ENCODE peak calls at places on chromosome 7, in six cellular contexts. P is IMR-90, G is heart right ventricle, N is body of pancreas, K is right atrium auricular region, T is PC-9. B is an unnamed sample. For H3K4me1, H3K27me3 and H3K36me3, the result is how much of the 10 kb centered on the place peaks cover.

GRCh38 chr7:116173051-116174028 is 37.0 kb upstream of the TES start:
- DNase-seq in N (no peak), K (no peak), P (peak), G (no peak), T (peak), B (peak)

GRCh38 chr7:116251675-116252074 is 41.3 kb downstream of the TES start:
- DNase-seq in K (no peak), P (no peak), N (no peak), T (no peak), G (no peak), B (no peak)

GRCh38 chr7:129160161-129160911 is 15.8 kb downstream of the TSPAN33 start:
- DNase-seq in K (no peak), P (no peak), T (no peak), N (peak), G (no peak), B (no peak)

GRCh38 chr7:22355620-22356009 is 1.3 kb downstream of the RAPGEF5 start:
- DNase-seq in N (no peak), T (no peak), P (no peak), G (no peak), K (no peak), B (no peak)

GRCh38 chr7:151741585-151741984 is 135.3 kb downstream of the PRKAG2 start:
- DNase-seq in P (no peak), N (no peak), T (peak), K (no peak), G (no peak), B (no peak)

GRCh38 chr7:98867271-98867701 is 2.5 kb downstream of the TMEM130 start:
- DNase-seq in N (peak), P (peak), K (no peak), T (no peak), G (no peak), B (no peak)

GRCh38 chr7:151436446-151437162 is 3.3 kb downstream of the CRYGN start:
- DNase-seq in T (no peak), K (no peak), P (peak), G (no peak), N (no peak), B (no peak)

GRCh38 chr7:18396953-18397352 is 98.6 kb upstream of the HDAC9 start:
- DNase-seq in P (no peak), G (no peak), T (no peak), K (no peak), N (no peak), B (no peak)

GRCh38 chr7:41890631-41891265 is 187.9 kb upstream of the INHBA start:
- DNase-seq in N (no peak), T (peak), G (no peak), K (no peak), P (no peak), B (no peak)

GRCh38 chr7:102404005-102404861 is 8.1 kb downstream of the PRKRIP1 start:
- DNase-seq in N (peak), T (peak), K (no peak), P (peak), G (no peak), B (no peak)

GRCh38 chr7:135716677-135717238 is 11.2 kb downstream of the SLC13A4 start:
- DNase-seq in G (no peak), K (no peak), N (no peak), P (peak), T (peak), B (no peak)

GRCh38 chr7:102426268-102427031 is 6.9 kb upstream of the ORAI2 start:
- DNase-seq in G (no peak), T (no peak), P (no peak), N (no peak), K (no peak), B (peak)

GRCh38 chr7:102874166-102874829 is 38.5 kb upstream of the LRRC17 start:
- DNase-seq in G (no peak), T (peak), N (no peak), P (peak), K (no peak), B (no peak)

GRCh38 chr7:114414151-114415053 is at the start of gene FOXP2:
- DNase-seq in G (no peak), N (no peak), K (no peak), T (no peak), P (peak), B (no peak)

GRCh38 chr7:95544174-95544573 is 52.1 kb downstream of the PDK4 start:
- DNase-seq in K (no peak), N (no peak), T (no peak), G (no peak), P (no peak), B (no peak)

GRCh38 chr7:130942211-130942964 is 208.4 kb upstream of the KLF14 start:
- DNase-seq in N (peak), K (no peak), G (no peak), P (peak), T (no peak), B (no peak)

GRCh38 chr7:52064493-52064892 is 747.9 kb upstream of the COBL start:
- DNase-seq in K (no peak), N (no peak), T (no peak), P (no peak), G (no peak), B (no peak)

GRCh38 chr7:24763303-24763901 is 6.1 kb upstream of the GSDME start:
- DNase-seq in K (no peak), T (no peak), P (no peak), N (no peak), G (no peak), B (no peak)

GRCh38 chr7:44963526-44964290 is 15.1 kb downstream of the MYO1G start:
- DNase-seq in G (no peak), T (no peak), P (no peak), K (no peak), N (no peak), B (no peak)

GRCh38 chr7:134504660-134505164 is 22.7 kb upstream of the AKR1B10 start:
- DNase-seq in N (no peak), G (no peak), P (no peak), K (no peak), T (no peak), B (no peak)

GRCh38 chr7:29038463-29038862 is 80.3 kb upstream of the TRIL start:
- DNase-seq in N (no peak), G (no peak), K (no peak), T (no peak), P (no peak), B (no peak)

GRCh38 chr7:130345106-130345505 is 490 bp downstream of the CPA5 start:
- DNase-seq in G (no peak), T (no peak), K (no peak), N (no peak), P (no peak), B (no peak)

GRCh38 chr7:27178366-27178765 is 4.2 kb upstream of the HOXA10 start:
- DNase-seq in K (no peak), N (no peak), P (no peak), T (no peak), G (no peak), B (no peak)
- H3K4me1 ChIP-seq in K (under half), N (under half), P (under half), T (under half), G (under half), B (under half)

GRCh38 chr7:132579260-132579899 is 3.1 kb upstream of the PLXNA4 start:
- DNase-seq in P (no peak), N (no peak), T (no peak), G (no peak), K (no peak), B (no peak)
- H3K27me3 ChIP-seq in P (under half), N (under half), T (half or more), G (under half), K (under half), B (under half)

GRCh38 chr7:46757006-46757405 is 824.9 kb downstream of the TNS3 start:
- DNase-seq in K (no peak), T (no peak), P (no peak), N (no peak), G (no peak), B (no peak)
- H3K36me3 ChIP-seq in K (under half), T (under half), P (under half), N (under half), G (under half), B (under half)

GRCh38 chr7:30116771-30117170 is 18.0 kb upstream of the MTURN start:
- DNase-seq in N (no peak), K (peak), P (no peak), T (no peak), G (no peak), B (no peak)
- H3K4me1 ChIP-seq in N (under half), K (under half), P (under half), T (under half), G (under half), B (under half)

GRCh38 chr7:157577061-157577460 is 240.3 kb downstream of the DNAJB6 start:
- DNase-seq in T (no peak), P (no peak), N (no peak), K (no peak), G (no peak), B (no peak)
- H3K27me3 ChIP-seq in T (half or more), P (under half), N (under half), K (under half), G (under half), B (under half)

GRCh38 chr7:87565877-87566276 is 34.8 kb downstream of the ABCB1 start:
- DNase-seq in K (no peak), N (no peak), G (no peak), P (no peak), T (no peak), B (no peak)
- H3K36me3 ChIP-seq in K (under half), N (under half), G (under half), P (under half), T (under half), B (under half)

GRCh38 chr7:5777932-5778331 is 3.5 kb downstream of the RNF216 start:
- DNase-seq in K (no peak), T (no peak), N (no peak), G (no peak), P (no peak), B (no peak)

GRCh38 chr7:5773661-5774086 is 7.8 kb downstream of the RNF216 start:
- DNase-seq in K (peak), T (peak), N (no peak), G (no peak), P (peak), B (peak)

GRCh38 chr7:5774790-5775189 is 6.7 kb downstream of the RNF216 start:
- DNase-seq in G (no peak), P (no peak), N (no peak), T (no peak), K (no peak), B (no peak)

GRCh38 chr7:5776894-5777645 is 4.4 kb downstream of the RNF216 start:
- DNase-seq in G (no peak), P (no peak), K (no peak), T (no peak), N (no peak), B (no peak)

GRCh38 chr7:5774136-5774535 is 7.3 kb downstream of the RNF216 start:
- DNase-seq in G (no peak), N (no peak), T (no peak), K (no peak), P (no peak), B (no peak)
- H3K4me1 ChIP-seq in G (under half), N (under half), T (under half), K (under half), P (under half), B (half or more)

GRCh38 chr7:1264345-1265280 is 31.9 kb downstream of the UNCX start:
- DNase-seq in K (no peak), P (no peak), G (no peak), T (no peak), N (no peak), B (no peak)
- H3K27me3 ChIP-seq in K (under half), P (half or more), G (half or more), T (half or more), N (under half), B (under half)

GRCh38 chr7:107937514-107937913 is 46.5 kb downstream of the DLD start:
- DNase-seq in N (no peak), P (no peak), T (no peak), K (no peak), G (no peak), B (no peak)
- H3K36me3 ChIP-seq in N (under half), P (under half), T (under half), K (under half), G (under half), B (under half)

GRCh38 chr7:149760538-149760937 is 12.8 kb downstream of the ZNF467 start:
- DNase-seq in P (no peak), T (no peak), N (no peak), G (no peak), K (no peak), B (no peak)

GRCh38 chr7:149764481-149765398 is 8.6 kb downstream of the ZNF467 start:
- DNase-seq in G (no peak), K (no peak), T (no peak), N (peak), P (no peak), B (no peak)

GRCh38 chr7:149761307-149761706 is 12.1 kb downstream of the ZNF467 start:
- DNase-seq in G (no peak), K (no peak), T (no peak), P (no peak), N (no peak), B (no peak)

GRCh38 chr7:149763563-149764240 is 9.7 kb downstream of the ZNF467 start:
- DNase-seq in T (no peak), K (no peak), G (no peak), N (no peak), P (no peak), B (no peak)

GRCh38 chr7:149762610-149763009 is 10.8 kb downstream of the ZNF467 start:
- DNase-seq in K (no peak), N (no peak), T (no peak), G (no peak), P (no peak), B (no peak)
- H3K4me1 ChIP-seq in K (under half), N (under half), T (under half), G (under half), P (under half), B (under half)

B was measured in CD8-positive, alpha-beta T cell.